ENCODE peak calls at places on chromosomes 5 and 9, in ten cellular contexts. Q, J, N, Z, S, H, T, E, O and V are unnamed samples.
A peak's percentile ranks its signal among the peaks of the same experiment; 100 is the strongest.

GRCh38 chr5:172114875-172115422 is 73.1 kb downstream of the STK10 start:
- DNase-seq in S (peak; percentile 66), O (no peak), Q (peak; percentile 73), J (peak; percentile 93), N (no peak), Z (no peak), E (no peak), H (no peak), T (no peak), V (no peak)

GRCh38 chr5:35230043-35230611 is at the start of gene PRLR:
- DNase-seq in Q (peak; percentile 35), O (no peak), S (peak; percentile 62), E (no peak), J (no peak), N (peak; percentile 12), T (peak; percentile 78), Z (peak; percentile 48), H (no peak), V (peak; percentile 72)

GRCh38 chr9:126947529-126947928 is 32.9 kb downstream of the RALGPS1 start:
- DNase-seq in J (no peak), O (no peak), S (no peak), Q (no peak), E (peak; percentile 13), T (no peak), Z (no peak), N (no peak), H (no peak), V (no peak)

GRCh38 chr5:98839469-98840383 is 66.3 kb downstream of the RGMB start:
- DNase-seq in T (no peak), H (no peak), J (no peak), Z (no peak), Q (no peak), E (peak; percentile 47), O (no peak), S (no peak), N (peak; percentile 26), V (no peak)

GRCh38 chr5:121949885-121950284 is 11.9 kb upstream of the SRFBP1 start:
- DNase-seq in Z (no peak), N (peak; percentile 49), J (no peak), Q (peak; percentile 21), T (no peak), O (no peak), S (peak; percentile 21), H (no peak), E (peak; percentile 62), V (no peak)

GRCh38 chr9:33239922-33240321 is at the start of gene SPINK4:
- DNase-seq in E (peak; percentile 88), T (no peak), Q (no peak), H (no peak), N (no peak), J (no peak), Z (no peak), O (no peak), S (no peak), V (peak; percentile 70)

GRCh38 chr9:125561497-125562148 is 145.4 kb downstream of the MAPKAP1 start:
- DNase-seq in O (no peak), H (no peak), E (no peak), N (no peak), Q (no peak), S (no peak), Z (no peak), J (peak; percentile 44), T (no peak), V (no peak)

GRCh38 chr5:176492431-176492830 is 44.2 kb downstream of the FAF2 start:
- DNase-seq in Q (no peak), N (no peak), S (no peak), Z (no peak), J (no peak), T (no peak), H (no peak), O (no peak), E (no peak), V (no peak)

GRCh38 chr5:36444582-36444999 is 142.9 kb upstream of the RANBP3L start:
- DNase-seq in S (peak; percentile 14), E (no peak), N (no peak), Z (no peak), T (no peak), Q (peak; percentile 61), J (no peak), O (no peak), H (peak; percentile 23), V (no peak)

GRCh38 chr9:81759680-81760215 is 70.4 kb upstream of the TLE1 start:
- DNase-seq in Z (no peak), S (no peak), T (no peak), N (peak; percentile 85), J (no peak), Q (no peak), E (no peak), O (no peak), H (no peak), V (no peak)

GRCh38 chr5:148457183-148457620 is 73.4 kb downstream of the FBXO38 start:
- DNase-seq in E (peak; percentile 17), H (no peak), T (no peak), N (peak; percentile 12), S (no peak), Q (no peak), J (no peak), O (peak; percentile 29), Z (no peak), V (no peak)

GRCh38 chr9:120845255-120845654 is 2.5 kb upstream of the PSMD5 start:
- DNase-seq in O (no peak), N (no peak), T (no peak), J (no peak), Z (no peak), E (peak; percentile 63), S (no peak), H (no peak), Q (no peak), V (no peak)

GRCh38 chr5:113450366-113451328 is 15.9 kb upstream of the TSSK1B start:
- DNase-seq in Q (no peak), E (no peak), Z (no peak), T (no peak), H (no peak), S (no peak), O (no peak), N (no peak), J (no peak), V (no peak)

GRCh38 chr9:3692606-3693005 is 166.8 kb upstream of the RFX3 start:
- DNase-seq in N (no peak), Z (no peak), T (no peak), E (no peak), H (no peak), S (no peak), Q (no peak), J (no peak), O (no peak), V (no peak)
- TF ChIP-seq POLR2A in N (no peak), Z (no peak), T (no peak), E (no peak), H (no peak), S (no peak), Q (no peak), J (no peak), O (no peak), V (no peak)

DNA sequence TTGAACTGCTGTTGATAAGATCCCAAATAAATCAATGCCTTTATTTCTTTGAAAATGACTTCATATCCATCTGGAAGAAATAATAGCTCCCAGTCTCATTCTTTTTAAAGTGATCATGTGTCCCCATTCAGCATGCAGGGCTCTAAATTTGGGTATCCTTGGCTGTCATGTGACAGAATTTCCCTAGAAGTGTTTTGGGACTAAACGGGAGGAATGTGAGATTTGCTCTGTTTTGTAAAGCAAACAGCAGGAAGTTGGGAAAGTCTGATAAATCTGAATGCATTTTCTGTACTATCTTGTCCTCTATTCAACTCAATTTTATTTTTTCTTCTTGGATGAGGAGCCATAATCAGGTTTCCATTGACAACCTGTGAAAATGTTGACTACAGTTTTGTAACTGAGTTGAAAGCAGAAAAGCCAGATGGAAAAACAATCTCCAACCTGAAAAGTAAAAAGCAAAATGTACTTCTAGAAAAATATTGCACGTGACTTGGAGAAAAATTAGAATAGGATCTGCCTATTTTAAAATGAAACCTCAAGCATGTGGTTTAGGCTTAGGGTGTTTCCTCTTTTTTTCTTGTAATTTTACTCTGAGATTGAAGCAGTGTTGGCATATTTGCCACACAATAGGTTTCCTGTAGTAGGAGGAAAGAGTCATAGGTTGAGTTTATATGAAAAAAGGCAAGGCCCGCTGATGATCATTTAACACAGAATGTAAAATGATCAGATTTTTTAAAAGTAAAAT is 76.2 kb upstream of the IL6ST start:
- DNase-seq in Q (no peak), Z (no peak), J (no peak), O (no peak), H (no peak), T (no peak), N (no peak), E (no peak), S (no peak), V (no peak)
- TF ChIP-seq EP300 in Q (no peak), Z (no peak), J (no peak), O (no peak), H (peak; percentile 32), T (no peak), N (no peak), E (no peak), S (no peak), V (no peak)

GRCh38 chr5:59346514-59346913 is 547.0 kb downstream of the PDE4D start:
- DNase-seq in Q (no peak), J (no peak), T (no peak), E (no peak), S (no peak), H (no peak), N (no peak), O (no peak), Z (no peak), V (no peak)

GRCh38 chr5:59346987-59347386 is 546.5 kb downstream of the PDE4D start:
- DNase-seq in E (no peak), Q (no peak), N (no peak), O (no peak), Z (no peak), H (no peak), T (no peak), S (no peak), J (no peak), V (no peak)

GRCh38 chr5:59351076-59351794 is 542.3 kb downstream of the PDE4D start:
- DNase-seq in Q (no peak), N (no peak), T (peak; percentile 75), Z (peak; percentile 31), J (no peak), E (no peak), H (no peak), O (no peak), S (no peak), V (no peak)

GRCh38 chr5:59348189-59348588 is 545.3 kb downstream of the PDE4D start:
- DNase-seq in T (no peak), H (no peak), Z (no peak), N (peak; percentile 45), O (no peak), Q (no peak), J (no peak), S (no peak), E (no peak), V (no peak)
- TF ChIP-seq CTCF in T (no peak), H (no peak), Z (no peak), N (no peak), O (no peak), Q (no peak), J (no peak), S (peak; percentile 8), E (no peak), V (no peak)

DNA sequence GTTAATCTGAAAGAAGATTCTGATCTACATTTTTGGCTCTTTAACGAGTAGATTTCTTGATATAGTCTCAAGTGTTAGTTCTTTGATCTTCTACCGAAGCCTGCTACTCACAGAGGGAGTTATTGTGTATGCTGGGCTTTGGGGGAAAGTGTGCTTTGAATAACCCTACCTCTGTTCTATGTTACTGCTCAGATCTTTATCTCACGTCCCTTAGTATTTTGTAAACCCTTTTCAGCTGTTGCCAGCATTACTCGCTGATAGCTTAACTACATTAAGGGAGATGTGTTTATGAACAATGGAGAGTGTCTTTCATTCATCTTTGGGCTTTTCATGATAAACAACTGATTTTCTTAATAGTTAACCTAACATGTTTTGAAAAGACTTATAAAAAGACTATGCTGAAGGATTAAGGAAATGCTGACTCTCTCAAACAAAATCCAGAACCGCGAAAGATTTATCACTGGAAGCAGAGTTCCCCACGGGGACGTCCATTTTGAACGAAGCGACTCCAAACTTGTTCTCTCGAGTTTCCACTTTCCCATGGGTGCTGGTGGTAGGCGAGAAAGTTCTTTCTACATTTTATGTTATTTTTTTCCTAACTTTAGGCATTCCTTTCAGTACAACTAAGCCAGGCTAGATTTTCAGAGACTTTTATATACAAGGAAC is 27.9 kb upstream of the ALDH1A1 start:
- DNase-seq in N (no peak), J (no peak), H (no peak), E (no peak), Z (no peak), T (no peak), O (no peak), Q (no peak), S (no peak), V (no peak)
- TF ChIP-seq POLR2A in N (no peak), J (no peak), H (no peak), E (no peak), Z (no peak), T (no peak), O (no peak), Q (no peak), S (no peak), V (no peak)